ENCODE peak calls at places on chromosomes 4 and X, in four cellular contexts. N is adrenal gland, S is heart left ventricle, M is thoracic aorta. U is an unnamed sample.

GRCh38 chr4:5157721-5158390 is 106.6 kb downstream of the STK32B start:
- DNase-seq in M (no peak), S (no peak), N (no peak), U (no peak)

GRCh38 chr4:72631296-72631695 is 62.3 kb upstream of the ADAMTS3 start:
- DNase-seq in N (peak), M (no peak), S (no peak), U (peak)

GRCh38 chr4:168524006-168524405 is 27.2 kb downstream of the PALLD start:
- DNase-seq in S (no peak), N (no peak), M (no peak), U (no peak)

GRCh38 chr4:130639871-130640270 is 1543.9 kb downstream of the C4orf33 start:
- DNase-seq in M (no peak), S (no peak), N (no peak), U (no peak)

GRCh38 chr4:108360857-108361820 is 192.4 kb upstream of the LEF1 start:
- DNase-seq in M (no peak), S (no peak), N (peak), U (peak)

GRCh38 chrX:113929004-113929403 is 654.9 kb upstream of the HTR2C start:
- DNase-seq in N (peak), M (no peak), S (no peak), U (no peak)

GRCh38 chr4:102429553-102429952 is 71.6 kb upstream of the NFKB1 start:
- DNase-seq in M (no peak), S (no peak), N (no peak), U (peak)

GRCh38 chr4:83082777-83083176 is 31.8 kb downstream of the PLAC8 start:
- DNase-seq in N (no peak), S (no peak), M (no peak), U (no peak)

GRCh38 chr4:140940589-140940988 is 184.4 kb upstream of the TBC1D9 start:
- DNase-seq in N (no peak), S (no peak), M (no peak), U (no peak)

GRCh38 chrX:148498067-148498466 is 2.4 kb upstream of the AFF2 start:
- DNase-seq in N (no peak), S (no peak), M (no peak), U (no peak)

GRCh38 chrX:46574941-46575381 is 1.4 kb downstream of the CHST7 start:
- DNase-seq in S (peak), N (no peak), M (no peak), U (peak)

GRCh38 chr4:20086768-20087167 is 164.9 kb upstream of the SLIT2 start:
- DNase-seq in M (no peak), N (no peak), S (no peak), U (no peak)

GRCh38 chr4:165384608-165385007 is 5.8 kb downstream of the CPE start:
- DNase-seq in M (no peak), S (no peak), N (no peak), U (no peak)

GRCh38 chr4:137659431-137659830 is 127.1 kb upstream of the PCDH18 start:
- DNase-seq in S (no peak), M (no peak), N (no peak), U (no peak)

GRCh38 chrX:31606796-31607195 is 535.0 kb upstream of the FTHL17 start:
- DNase-seq in M (no peak), S (no peak), N (no peak), U (no peak)

GRCh38 chrX:116281106-116281505 is 110.6 kb downstream of the AGTR2 start:
- DNase-seq in M (no peak), S (no peak), N (no peak), U (no peak)

GRCh38 chr4:144644368-144645101 is 1.4 kb upstream of the HHIP start:
- DNase-seq in N (no peak), M (no peak), S (no peak), U (no peak)

GRCh38 chrX:20412871-20413486 is 146.3 kb upstream of the RPS6KA3 start:
- DNase-seq in M (no peak), N (no peak), S (peak), U (no peak)

GRCh38 chr4:13527192-13527982 is 16.9 kb downstream of the NKX3-2 start:
- DNase-seq in N (no peak), S (no peak), M (no peak), U (no peak)

GRCh38 chrX:45849261-45849660 is 648.6 kb upstream of the DIPK2B start:
- DNase-seq in M (no peak), S (no peak), N (no peak), U (no peak)

GRCh38 chrX:31012509-31013025 is 59.3 kb downstream of the FTHL17 start:
- DNase-seq in M (no peak), N (no peak), S (no peak), U (no peak)

GRCh38 chr4:139025841-139026240 is 10.3 kb downstream of the NOCT start:
- DNase-seq in N (no peak), S (no peak), M (no peak), U (no peak)

DNA sequence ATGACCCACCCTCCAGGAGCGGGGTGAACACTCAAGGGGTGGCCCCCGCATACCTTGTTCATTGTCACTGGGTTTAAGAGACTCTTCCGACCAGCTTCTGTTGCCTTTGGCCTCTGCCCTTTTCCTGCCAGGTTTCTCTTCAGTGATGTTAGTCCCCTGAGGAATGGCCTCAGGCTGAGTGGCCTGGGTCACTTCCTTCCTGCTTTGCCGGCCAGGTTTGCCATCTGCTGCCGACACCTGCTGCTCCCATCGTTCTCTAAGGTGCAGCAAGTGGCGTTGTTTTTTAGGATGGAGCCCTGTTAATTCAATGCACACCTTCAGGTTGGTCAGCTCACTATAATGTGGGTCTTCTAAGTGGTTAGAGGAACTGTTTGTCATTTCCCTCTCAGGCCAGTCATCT is 34.2 kb downstream of the BCOR start:
- DNase-seq in N (no peak), M (no peak), S (no peak), U (no peak)
- H3K27ac ChIP-seq in N (no peak), M (no peak), S (no peak), U (no peak)

DNA sequence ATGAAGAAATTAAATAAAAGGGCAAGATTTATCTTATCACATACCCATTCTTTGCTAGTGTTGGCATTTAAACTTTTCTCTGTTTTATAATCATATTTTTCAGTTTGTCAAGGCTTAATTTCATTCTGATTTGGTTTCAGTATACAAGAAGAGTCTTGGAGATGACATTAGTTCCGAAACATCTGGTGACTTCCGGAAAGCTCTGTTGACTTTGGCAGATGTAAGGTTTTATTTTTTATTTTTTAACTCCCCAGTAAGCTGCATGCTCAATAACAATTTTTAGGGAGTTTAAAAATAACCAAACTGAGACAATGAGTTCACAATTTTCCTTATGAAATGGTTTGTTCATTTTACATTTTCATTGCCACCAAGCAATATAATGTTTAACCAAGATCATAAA is 39.8 kb downstream of the ANXA3 start:
- DNase-seq in S (no peak), N (no peak), M (no peak), U (no peak)
- H3K27ac ChIP-seq in S (peak), N (no peak), M (no peak), U (no peak)

GRCh38 chrX:10166248-10166716 is 9.5 kb downstream of the CLCN4 start:
- DNase-seq in N (no peak), S (no peak), M (no peak), U (no peak)
- H3K27ac ChIP-seq in N (no peak), S (peak), M (no peak), U (peak)

GRCh38 chr4:37476256-37476655 is 209.9 kb downstream of the RELL1 start:
- DNase-seq in S (no peak), N (no peak), M (no peak), U (no peak)

GRCh38 chr4:37477126-37477525 is 209.1 kb downstream of the RELL1 start:
- DNase-seq in N (no peak), S (no peak), M (no peak), U (no peak)

GRCh38 chr4:37476691-37477090 is 209.5 kb downstream of the RELL1 start:
- DNase-seq in N (no peak), S (no peak), M (no peak), U (no peak)

GRCh38 chr4:37480509-37480908 is 205.7 kb downstream of the RELL1 start:
- DNase-seq in M (no peak), S (no peak), N (no peak), U (no peak)

DNA sequence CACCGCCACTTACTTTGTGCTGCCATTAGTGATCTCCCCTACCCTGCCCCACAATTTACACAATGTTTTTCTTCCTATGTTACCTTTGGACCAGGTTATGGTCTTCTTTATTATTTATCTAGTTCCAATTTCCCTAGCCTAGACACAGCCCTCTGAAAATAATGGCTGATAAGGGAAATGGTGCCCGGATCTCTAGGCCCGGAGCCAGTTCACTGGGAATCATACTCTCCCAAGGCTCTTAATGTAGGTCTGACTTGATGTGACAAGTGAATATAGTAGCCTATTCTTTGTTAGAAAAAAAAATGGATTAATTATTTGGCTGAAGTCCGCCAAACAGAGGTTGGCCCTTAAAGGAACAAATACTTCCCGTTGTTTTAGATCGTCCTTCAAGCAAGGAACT is 208.0 kb downstream of the RELL1 start:
- DNase-seq in N (no peak), S (no peak), M (no peak), U (no peak)
- H3K27ac ChIP-seq in N (no peak), S (no peak), M (no peak), U (no peak)

GRCh38 chrX:48697182-48697727 is 721 bp downstream of the SUV39H1 start:
- DNase-seq in S (no peak), M (no peak), N (no peak), U (no peak)
- H3K27ac ChIP-seq in S (no peak), M (no peak), N (no peak), U (peak)

DNA sequence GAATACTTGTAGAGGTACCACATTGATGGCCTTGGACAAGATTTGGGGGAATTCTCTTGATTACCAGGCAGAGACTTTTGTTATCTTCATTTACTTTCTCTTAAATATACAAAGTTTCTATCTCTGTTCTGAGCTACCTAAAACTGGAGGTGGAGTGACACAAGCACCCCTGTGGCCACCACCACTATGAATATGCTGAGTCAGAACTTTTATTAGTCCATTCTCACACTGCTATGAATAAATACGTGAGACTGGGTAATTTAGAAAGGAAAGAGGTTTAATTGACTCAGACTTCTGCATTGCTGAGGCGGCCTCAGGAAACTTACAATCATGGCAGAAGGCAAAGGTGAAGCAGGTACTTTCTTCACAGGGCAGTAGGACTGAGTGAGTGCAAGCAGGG is 67.1 kb downstream of the RTL3 start:
- DNase-seq in M (no peak), N (no peak), S (no peak), U (no peak)
- H3K27ac ChIP-seq in M (no peak), N (no peak), S (no peak), U (no peak)

DNA sequence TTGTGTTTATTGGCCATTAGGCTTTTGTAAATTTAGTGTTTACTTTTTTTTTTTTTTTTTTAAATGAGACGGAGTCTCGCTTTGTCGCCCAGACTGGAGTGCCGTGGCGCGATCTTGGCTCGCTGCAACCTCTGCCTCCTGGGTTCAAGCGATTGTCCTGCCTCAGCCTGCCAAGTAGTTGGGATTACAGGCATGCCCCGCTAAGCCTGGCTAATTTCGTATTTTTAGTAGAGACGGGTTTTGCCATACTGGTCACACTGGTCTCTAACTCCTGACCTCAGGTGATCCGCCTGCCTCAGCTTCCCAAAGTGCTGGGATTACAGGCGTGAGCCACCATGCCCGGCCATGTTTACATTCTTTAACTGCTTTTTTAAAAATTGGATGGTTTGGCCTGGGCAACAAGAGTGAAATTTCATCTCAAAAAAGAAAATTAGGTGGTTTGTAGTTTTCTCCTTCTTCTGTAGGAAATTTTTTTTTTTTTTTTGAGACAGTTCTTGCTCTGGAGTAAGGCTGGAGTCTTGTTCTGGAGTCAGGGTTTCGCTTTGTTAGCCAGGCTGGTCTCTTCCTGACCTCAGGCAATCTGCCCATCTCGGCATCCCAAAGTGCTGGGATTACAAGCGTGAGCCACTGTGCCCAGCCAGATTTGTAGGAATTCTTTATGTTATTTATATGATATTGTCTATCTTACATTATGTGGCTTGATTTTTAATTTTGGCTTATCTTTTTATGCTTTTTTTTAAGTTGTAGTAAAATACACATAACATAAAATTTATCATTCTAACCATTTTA is 15.1 kb downstream of the UBE2K start:
- DNase-seq in M (no peak), S (no peak), N (no peak), U (no peak)
- H3K27ac ChIP-seq in M (no peak), S (no peak), N (no peak), U (no peak)

U was measured in right cardiac atrium.